ENCODE peak calls at places on chromosome 3, in seven cellular contexts. W is neural progenitor cell, N is astrocyte, Z is thoracic aorta, C is fibroblast of the aortic adventitia, I is H1, G is tibial artery. S is an unnamed sample.

GRCh38 chr3:12571986-12572385 is 15.1 kb downstream of the MKRN2 start:
- DNase-seq in G (no peak), Z (no peak), N (no peak), I (no peak), C (no peak), W (no peak), S (no peak)

GRCh38 chr3:69282191-69282590 is 103.7 kb downstream of the FRMD4B start:
- DNase-seq in W (no peak), C (no peak), G (no peak), I (no peak), N (no peak), Z (no peak), S (no peak)

GRCh38 chr3:71962561-71963240 is 177.8 kb upstream of the PROK2 start:
- DNase-seq in W (no peak), I (no peak), G (no peak), C (peak; percentile 55), N (peak; percentile 25), Z (no peak), S (peak; percentile 52)

GRCh38 chr3:120497318-120497717 is 46.5 kb upstream of the FSTL1 start:
- DNase-seq in G (no peak), Z (no peak), W (no peak), N (peak; percentile 98), C (peak; percentile 96), I (no peak), S (peak; percentile 89)

GRCh38 chr3:44522494-44522933 is 32.5 kb upstream of the ZKSCAN7 start:
- DNase-seq in I (no peak), W (no peak), N (no peak), G (no peak), C (no peak), Z (no peak), S (peak; percentile 9)

GRCh38 chr3:11749486-11749885 is 97.2 kb downstream of the TAMM41 start:
- DNase-seq in C (peak; percentile 49), N (no peak), Z (no peak), W (no peak), I (no peak), G (no peak), S (peak; percentile 72)

GRCh38 chr3:18657858-18658820 is 233.0 kb upstream of the SATB1 start:
- DNase-seq in G (no peak), N (no peak), W (no peak), I (no peak), C (no peak), Z (no peak), S (no peak)

GRCh38 chr3:86948840-86949239 is 42.1 kb downstream of the VGLL3 start:
- DNase-seq in Z (no peak), N (peak; percentile 85), C (peak; percentile 81), W (no peak), G (no peak), I (no peak), S (peak; percentile 96)

GRCh38 chr3:143775401-143775970 is 72.8 kb downstream of the SLC9A9 start:
- DNase-seq in N (no peak), I (no peak), C (peak; percentile 67), G (no peak), W (peak; percentile 41), Z (no peak), S (peak; percentile 45)

GRCh38 chr3:18648868-18649450 is 223.8 kb upstream of the SATB1 start:
- DNase-seq in C (no peak), N (no peak), W (no peak), G (no peak), I (no peak), Z (no peak), S (no peak)

GRCh38 chr3:14305321-14305720 is 97.1 kb upstream of the SLC6A6 start:
- DNase-seq in I (no peak), Z (no peak), G (no peak), C (no peak), W (no peak), N (no peak), S (no peak)

GRCh38 chr3:177197934-177198484 is 727 bp upstream of the TBL1XR1 start:
- DNase-seq in G (no peak), W (no peak), C (peak; percentile 36), Z (no peak), I (no peak), N (no peak), S (no peak)

GRCh38 chr3:103047640-103048370 is 613.0 kb downstream of the ZPLD1 start:
- DNase-seq in C (no peak), N (peak; percentile 70), I (no peak), Z (no peak), W (no peak), G (no peak), S (no peak)

GRCh38 chr3:40494698-40495097 is 11.1 kb upstream of the ZNF620 start:
- DNase-seq in Z (no peak), N (no peak), W (no peak), G (no peak), C (no peak), I (no peak), S (no peak)

GRCh38 chr3:64674591-64675076 is 13.2 kb downstream of the ADAMTS9 start:
- DNase-seq in N (peak; percentile 70), G (no peak), C (no peak), W (no peak), I (no peak), Z (no peak), S (peak; percentile 85)

GRCh38 chr3:56303508-56303907 is 164.8 kb downstream of the ERC2 start:
- DNase-seq in G (no peak), Z (no peak), I (peak; percentile 79), C (peak; percentile 53), W (peak; percentile 87), N (peak; percentile 44), S (peak; percentile 35)

GRCh38 chr3:57805674-57806073 is 49.6 kb downstream of the SLMAP start:
- DNase-seq in G (no peak), W (no peak), Z (no peak), I (peak; percentile 27), N (peak; percentile 82), C (peak; percentile 73), S (peak; percentile 54)

GRCh38 chr3:49879721-49880120 is 10.0 kb upstream of the CAMKV start:
- DNase-seq in I (no peak), C (no peak), G (no peak), W (no peak), N (no peak), Z (no peak), S (no peak)

DNA sequence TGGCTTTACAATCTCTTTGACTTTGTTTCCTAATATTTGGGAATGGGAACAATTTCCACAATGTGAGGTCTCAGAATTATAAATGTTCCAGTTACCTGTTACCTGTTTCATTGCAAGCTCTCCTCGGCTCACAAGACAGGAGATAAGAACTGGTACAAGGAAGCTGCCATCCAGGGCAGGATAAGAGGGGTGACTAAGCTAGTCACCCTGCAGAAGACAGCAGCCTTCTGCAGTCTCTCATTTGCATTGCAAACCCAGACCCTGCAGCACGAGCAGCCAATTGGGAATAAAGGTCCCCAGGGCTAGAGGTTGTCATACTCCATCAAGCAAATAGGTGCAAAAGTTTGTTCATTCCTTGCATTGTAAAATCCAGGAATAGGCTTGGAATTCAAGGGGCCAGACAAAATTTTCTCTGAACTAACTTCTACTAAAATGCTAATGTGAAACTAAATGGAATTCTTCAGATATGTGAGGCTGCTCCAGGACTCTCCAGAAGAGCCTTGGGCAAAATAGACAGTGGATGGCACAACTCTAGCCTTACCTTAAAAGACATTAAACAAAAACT is 130.6 kb upstream of the STRIT1 start:
- DNase-seq in G (no peak), W (no peak), I (no peak), C (no peak), N (no peak), Z (no peak), S (no peak)
- TF ChIP-seq CTCF in G (no peak), W (no peak), I (no peak), C (no peak), N (no peak), Z (no peak), S (no peak)

GRCh38 chr3:154139996-154140436 is 18.8 kb downstream of the ARHGEF26 start:
- DNase-seq in Z (no peak), G (no peak), I (no peak), C (no peak), N (no peak), W (no peak), S (no peak)

GRCh38 chr3:154144825-154145465 is 23.8 kb downstream of the ARHGEF26 start:
- DNase-seq in W (no peak), N (peak; percentile 30), Z (no peak), C (no peak), I (no peak), G (no peak), S (no peak)

GRCh38 chr3:154148541-154148940 is 27.4 kb downstream of the ARHGEF26 start:
- DNase-seq in Z (no peak), N (peak; percentile 23), C (no peak), I (no peak), G (no peak), W (no peak), S (peak; percentile 2)

GRCh38 chr3:154142608-154143007 is 21.4 kb downstream of the ARHGEF26 start:
- DNase-seq in I (no peak), W (no peak), Z (no peak), G (no peak), N (peak; percentile 30), C (no peak), S (no peak)

DNA sequence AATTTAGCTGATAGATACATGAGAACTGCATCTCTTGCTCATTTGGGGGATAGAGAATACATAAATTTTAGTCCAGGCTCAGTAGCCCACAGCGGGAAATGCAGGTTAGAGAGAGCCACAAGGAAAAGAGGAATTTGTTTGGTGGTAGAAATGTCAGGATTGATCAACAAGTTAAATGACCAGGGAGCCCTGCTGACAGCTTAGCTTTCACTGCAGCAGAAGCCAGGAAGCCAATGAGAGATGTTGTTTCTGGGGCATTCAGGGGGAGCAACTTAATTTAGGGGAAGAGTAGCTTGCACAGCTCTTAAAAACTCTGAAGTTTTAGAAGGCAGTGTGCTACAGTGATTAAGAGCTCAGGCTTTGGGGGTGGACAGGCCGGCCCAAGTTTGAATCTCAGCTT is 22.7 kb downstream of the ARHGEF26 start:
- DNase-seq in G (no peak), N (no peak), C (no peak), W (peak; percentile 73), Z (no peak), I (no peak), S (no peak)
- H3K4me3 ChIP-seq in G (no peak overlapping the region), N (no peak overlapping the region), C (no peak overlapping the region), W (peak overlapping the region; percentile 7), Z (no peak overlapping the region), I (no peak overlapping the region), S (no peak overlapping the region)

DNA sequence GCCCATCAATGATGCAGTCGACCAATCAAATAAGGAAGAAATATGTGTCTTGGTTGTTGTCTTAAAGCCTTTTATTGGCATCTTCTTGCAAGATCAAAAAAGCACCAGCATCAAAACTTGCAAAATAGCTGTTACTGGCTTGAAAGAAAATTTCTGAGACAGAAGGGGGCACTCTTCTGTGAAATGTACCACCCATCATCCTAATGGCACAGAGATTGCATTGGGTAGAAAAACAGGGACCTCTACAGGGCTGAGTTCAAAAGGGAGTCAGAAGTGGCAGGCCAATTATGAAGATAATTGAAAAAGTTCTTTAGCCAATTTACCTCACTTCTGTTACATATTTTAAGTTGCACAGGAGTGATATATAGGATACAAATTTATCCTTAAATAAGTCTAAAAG is 122.3 kb upstream of the GPR149 start:
- DNase-seq in Z (no peak), N (no peak), W (peak; percentile 54), I (peak; percentile 5), G (no peak), C (no peak), S (no peak)
- TF ChIP-seq CTCF in Z (no peak), N (no peak), W (peak; percentile 69), I (peak; percentile 97), G (no peak), C (no peak), S (no peak)

DNA sequence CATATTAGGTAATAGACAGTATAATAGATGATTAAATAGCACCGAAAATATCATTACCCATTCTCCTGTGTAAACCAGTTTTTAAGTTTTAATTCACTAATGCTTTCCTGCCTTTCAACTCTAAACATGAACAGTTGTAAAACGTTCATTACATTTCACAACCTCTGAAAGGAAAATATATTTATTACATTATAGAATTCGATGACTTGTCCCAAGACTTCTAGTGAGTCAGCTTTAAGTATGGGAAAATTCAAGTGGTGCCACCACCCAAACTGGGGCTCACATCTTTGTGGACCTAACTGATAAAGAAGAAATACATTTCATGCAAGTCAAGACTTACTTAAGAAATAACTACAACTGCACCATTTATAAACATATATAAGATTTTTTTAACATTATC is 2.0 kb downstream of the TRIM59 start:
- DNase-seq in N (peak; percentile 36), Z (no peak), I (no peak), W (no peak), G (no peak), C (peak; percentile 55), S (peak; percentile 46)
- H3K4me3 ChIP-seq in N (peak overlapping the region; percentile 93), Z (no peak overlapping the region), I (peak overlapping the region; percentile 11), W (peak overlapping the region; percentile 77), G (no peak overlapping the region), C (peak overlapping the region; percentile 32), S (no peak overlapping the region)